ENCODE peak calls at places on chromosome 3, in four cellular contexts. F, G, H and Q are unnamed samples.

GRCh38 chr3:40167958-40168357 is 141.5 kb upstream of the EIF1B start:
- DNase-seq in F (no peak), G (no peak), H (no peak), Q (no peak)

GRCh38 chr3:124839896-124840295 is 47.3 kb downstream of the ITGB5 start:
- DNase-seq in F (no peak), G (no peak), H (no peak), Q (no peak)

GRCh38 chr3:184338538-184338945 is 1.1 kb downstream of the FAM131A start:
- DNase-seq in F (peak; percentile 96), G (no peak), H (peak; percentile 85), Q (no peak)

GRCh38 chr3:126118591-126118990 is 34.7 kb upstream of the SLC41A3 start:
- DNase-seq in F (peak; percentile 41), G (no peak), H (no peak), Q (no peak)

GRCh38 chr3:64038252-64038651 is 15.0 kb upstream of the PSMD6 start:
- DNase-seq in F (no peak), G (no peak), H (no peak), Q (no peak)

GRCh38 chr3:28476194-28476593 is 127.6 kb upstream of the AZI2 start:
- DNase-seq in F (no peak), G (no peak), H (peak; percentile 71), Q (no peak)

GRCh38 chr3:106399773-106400172 is 531.0 kb upstream of the CBLB start:
- DNase-seq in F (no peak), G (no peak), H (no peak), Q (no peak)

GRCh38 chr3:170307998-170308398 is 49.5 kb upstream of the SKIL start:
- DNase-seq in F (no peak), G (no peak), H (peak; percentile 62), Q (no peak)

GRCh38 chr3:113847243-113847642 is 8.7 kb downstream of the GRAMD1C start:
- DNase-seq in F (no peak), G (no peak), H (no peak), Q (no peak)

GRCh38 chr3:16795601-16796000 is 89.2 kb upstream of the PLCL2 start:
- DNase-seq in F (no peak), G (no peak), H (no peak), Q (no peak)

GRCh38 chr3:73955671-73956070 is 330.9 kb upstream of the PDZRN3 start:
- DNase-seq in F (no peak), G (no peak), H (no peak), Q (no peak)

GRCh38 chr3:22671848-22672247 is 531.3 kb upstream of the UBE2E2 start:
- DNase-seq in F (no peak), G (no peak), H (no peak), Q (no peak)

GRCh38 chr3:186609247-186609868 is 3.5 kb upstream of the AHSG start:
- DNase-seq in F (no peak), G (no peak), H (no peak), Q (no peak)

GRCh38 chr3:16317561-16317945 is 52.5 kb downstream of the OXNAD1 start:
- DNase-seq in F (no peak), G (no peak), H (no peak), Q (no peak)

GRCh38 chr3:123672429-123673146 is 87.7 kb upstream of the HACD2 start:
- DNase-seq in F (no peak), G (no peak), H (no peak), Q (no peak)

GRCh38 chr3:126270145-126270811 is 86.9 kb downstream of the KLF15 start:
- DNase-seq in F (peak; percentile 98), G (no peak), H (no peak), Q (no peak)

GRCh38 chr3:126992216-126992615 is 9.3 kb downstream of the PLXNA1 start:
- DNase-seq in F (no peak), G (no peak), H (no peak), Q (no peak)

GRCh38 chr3:8658326-8659212 is 14.0 kb upstream of the SSUH2 start:
- DNase-seq in F (peak; percentile 91), G (no peak), H (peak; percentile 91), Q (no peak)

GRCh38 chr3:158168996-158169573 is 59.2 kb downstream of the RSRC1 start:
- DNase-seq in F (no peak), G (no peak), H (no peak), Q (no peak)
- H3K27ac ChIP-seq in F (no peak overlapping the region), G (no peak overlapping the region), H (no peak overlapping the region), Q (no peak overlapping the region)

GRCh38 chr3:131786386-131786785 is 248.4 kb downstream of the CPNE4 start:
- DNase-seq in F (no peak), G (no peak), H (no peak), Q (no peak)
- H3K4me1 ChIP-seq in F (no peaks in the 10 kb centered on the region), G (no peaks in the 10 kb centered on the region), H (no peaks in the 10 kb centered on the region), Q (no peaks in the 10 kb centered on the region)

DNA sequence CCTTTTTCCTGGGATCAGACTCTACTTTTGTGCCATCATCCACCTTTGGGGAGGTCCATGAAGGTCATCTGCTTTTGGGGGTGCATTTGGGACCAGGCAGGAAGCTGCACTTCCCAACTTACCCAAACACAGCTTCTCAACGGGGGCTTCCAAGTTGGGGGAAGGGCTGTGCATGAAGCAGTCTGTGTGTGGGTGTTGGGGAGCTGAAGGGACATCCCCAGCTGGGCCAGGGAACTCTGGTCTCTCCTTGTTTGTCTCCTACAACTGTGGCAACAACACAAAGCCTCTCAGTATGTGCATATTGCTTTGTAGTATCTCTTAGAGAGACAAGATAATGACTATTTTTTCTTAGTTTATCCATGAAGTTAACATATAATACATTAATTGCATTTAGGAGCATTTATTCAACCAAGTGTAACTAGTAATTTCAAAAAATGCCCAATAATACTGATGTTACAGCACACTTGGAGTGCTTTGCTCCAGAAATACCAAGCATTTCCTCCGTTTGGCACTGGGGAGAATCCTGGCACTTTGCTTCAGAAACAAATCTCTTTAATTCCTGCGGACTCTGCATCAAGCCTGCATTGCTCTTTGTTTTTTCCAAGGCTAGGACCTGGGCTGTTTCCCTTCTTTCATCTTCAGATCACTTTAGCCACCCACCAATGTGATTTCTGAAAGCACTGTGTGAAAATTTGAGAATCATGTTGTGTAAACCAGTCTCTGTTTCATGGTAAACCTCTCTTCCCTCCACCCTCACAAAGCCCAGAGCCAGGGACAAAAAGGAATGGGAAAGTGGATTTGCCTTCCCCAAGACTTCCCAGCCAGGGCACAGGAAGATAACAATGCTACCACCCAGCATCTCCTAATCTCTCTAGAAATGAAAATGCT is 126.2 kb upstream of the PFN2 start:
- DNase-seq in F (no peak), G (no peak), H (no peak), Q (no peak)
- H3K36me3 ChIP-seq in F (no peaks in the 10 kb centered on the region), G (no peaks in the 10 kb centered on the region), H (no peaks in the 10 kb centered on the region), Q (no peaks in the 10 kb centered on the region)

GRCh38 chr3:133404925-133405324 is 5.1 kb downstream of the BFSP2 start:
- DNase-seq in F (no peak), G (no peak), H (no peak), Q (no peak)
- H3K27ac ChIP-seq in F (no peak overlapping the region), G (no peak overlapping the region), H (no peak overlapping the region), Q (no peak overlapping the region)

DNA sequence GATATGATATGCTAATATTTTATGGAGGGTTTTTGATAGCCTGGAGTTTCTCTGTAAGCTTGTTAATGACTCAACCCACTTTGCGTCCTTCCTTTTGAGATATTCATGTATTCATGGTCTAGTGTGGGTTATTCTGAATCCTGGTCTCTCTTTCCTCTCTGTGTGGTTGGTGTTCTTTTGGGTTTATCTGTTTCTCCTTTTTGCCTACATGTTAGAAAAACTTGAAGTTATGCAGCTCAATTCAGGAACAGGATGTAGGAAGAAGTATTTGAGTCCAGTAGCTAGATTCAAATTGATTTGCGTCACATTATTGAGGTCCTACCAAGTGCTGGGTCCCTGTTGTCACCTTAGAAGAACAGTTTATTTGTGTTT is 28.1 kb downstream of the CMTM7 start:
- DNase-seq in F (no peak), G (no peak), H (no peak), Q (no peak)
- H3K4me1 ChIP-seq in F (peaks cover 35% of the 10 kb centered on the region), G (peaks cover 44% of the 10 kb centered on the region), H (peaks cover 27% of the 10 kb centered on the region), Q (peaks cover 32% of the 10 kb centered on the region)

DNA sequence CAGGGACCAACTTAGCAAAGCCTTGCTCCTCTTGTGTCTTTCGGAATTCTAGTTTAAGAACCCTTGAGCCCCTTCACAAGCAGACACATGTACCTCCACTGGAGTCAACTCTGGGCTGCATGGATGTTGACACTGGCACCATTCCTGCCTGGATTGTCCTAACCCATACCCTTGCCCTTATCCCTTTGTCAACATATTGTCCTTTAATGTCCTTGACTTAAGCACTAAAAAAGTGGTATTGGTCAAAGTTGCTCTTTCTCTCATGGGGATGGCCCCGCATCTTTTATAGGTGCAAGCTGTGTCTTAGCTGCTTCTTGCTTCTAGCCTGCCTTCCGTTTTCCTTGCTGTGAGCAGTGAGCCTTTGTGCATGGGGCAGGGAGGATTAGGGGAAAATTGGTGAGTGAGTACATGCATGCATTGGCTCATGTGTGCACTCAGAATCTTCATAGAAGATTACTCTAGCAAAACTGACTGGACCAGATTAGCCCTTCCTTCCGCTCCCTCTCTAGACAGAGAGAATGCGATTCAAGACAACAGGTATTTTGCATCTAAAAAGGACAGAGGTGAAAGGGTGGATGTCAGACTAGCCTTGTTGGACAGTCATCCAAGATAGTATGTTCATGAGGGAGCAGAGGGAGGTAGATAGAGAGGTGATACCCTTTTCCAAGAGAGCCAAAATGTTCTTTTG is 42.4 kb downstream of the TGFBR2 start:
- DNase-seq in F (no peak), G (no peak), H (no peak), Q (no peak)
- H3K36me3 ChIP-seq in F (peaks cover 85% of the 10 kb centered on the region), G (peaks cover 51% of the 10 kb centered on the region), H (no peaks in the 10 kb centered on the region), Q (peaks cover 30% of the 10 kb centered on the region)

GRCh38 chr3:71537211-71537611 is 46.3 kb downstream of the FOXP1 start:
- DNase-seq in F (peak; percentile 80), G (no peak), H (peak; percentile 62), Q (no peak)

GRCh38 chr3:71532639-71533395 is 50.7 kb downstream of the FOXP1 start:
- DNase-seq in F (no peak), G (no peak), H (no peak), Q (no peak)

GRCh38 chr3:71533588-71533987 is 49.9 kb downstream of the FOXP1 start:
- DNase-seq in F (no peak), G (no peak), H (no peak), Q (no peak)

GRCh38 chr3:71541313-71541712 is 42.2 kb downstream of the FOXP1 start:
- DNase-seq in F (no peak), G (no peak), H (no peak), Q (no peak)

GRCh38 chr3:71536376-71536965 is 47.1 kb downstream of the FOXP1 start:
- DNase-seq in F (no peak), G (no peak), H (no peak), Q (no peak)
- H3K27ac ChIP-seq in F (peak overlapping the region; percentile 60), G (no peak overlapping the region), H (peak overlapping the region; percentile 43), Q (no peak overlapping the region)

DNA sequence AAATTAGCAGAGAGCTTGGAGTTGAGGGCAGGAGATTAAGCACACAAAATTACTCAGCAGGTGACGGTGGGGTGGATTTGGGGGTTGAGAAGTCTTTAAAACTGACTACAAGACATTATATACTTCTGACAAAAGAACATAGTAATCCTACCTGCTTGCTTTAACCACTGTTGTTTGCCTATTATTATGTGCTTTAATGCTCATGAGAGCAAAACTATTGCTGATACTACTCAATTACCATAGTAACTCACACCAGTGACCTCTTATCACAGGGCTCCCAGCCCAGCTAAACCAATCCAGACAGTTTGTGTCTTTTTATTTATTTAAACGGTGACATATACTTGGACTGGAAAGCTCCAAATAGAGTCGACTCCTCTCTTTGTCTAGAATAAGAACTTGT is 42.8 kb upstream of the FEZF2 start:
- DNase-seq in F (no peak), G (no peak), H (no peak), Q (no peak)
- H3K4me1 ChIP-seq in F (no peaks in the 10 kb centered on the region), G (no peaks in the 10 kb centered on the region), H (no peaks in the 10 kb centered on the region), Q (no peaks in the 10 kb centered on the region)